ENCODE peak calls at places on chromosomes 6 and 20, in eight cellular contexts. M is GM23338, Z is progenitor cell of endocrine pancreas, U is heart left ventricle, J is neural progenitor cell, X is heart right ventricle, B is endothelial cell, Q is activated B cell treated with CpG ODN at 0.5 μM for 24 hours. L is an unnamed sample.

GRCh38 chr6:158642805-158643489 is 1.6 kb downstream of the DYNLT1 start:
- DNase-seq in U (no peak), Q (no peak), Z (no peak), J (no peak), B (no peak), X (no peak), M (no peak), L (no peak)

GRCh38 chr6:132011582-132011981 is 60.4 kb upstream of the CCN2 start:
- DNase-seq in Z (no peak), X (no peak), B (no peak), M (no peak), Q (no peak), U (no peak), J (no peak), L (no peak)

GRCh38 chr20:52031574-52032303 is 159.8 kb downstream of the ZFP64 start:
- DNase-seq in M (peak), U (no peak), Z (no peak), X (no peak), J (no peak), Q (no peak), B (no peak), L (no peak)

GRCh38 chr6:53671111-53671510 is 5.6 kb upstream of the KLHL31 start:
- DNase-seq in Q (no peak), Z (no peak), J (no peak), B (no peak), U (no peak), M (no peak), X (no peak), L (no peak)

GRCh38 chr6:83057705-83058321 is 7.8 kb downstream of the UBE3D start:
- DNase-seq in Q (no peak), U (no peak), J (peak), Z (peak), B (peak), X (peak), M (peak), L (no peak)

GRCh38 chr6:36962874-36963273 is 8.3 kb downstream of the PI16 start:
- DNase-seq in Q (peak), B (peak), X (peak), U (peak), M (peak), J (peak), Z (no peak), L (peak)

GRCh38 chr6:7975764-7976146 is 65.2 kb upstream of the TXNDC5 start:
- DNase-seq in M (no peak), U (peak), X (peak), Q (no peak), B (no peak), Z (no peak), J (no peak), L (no peak)

GRCh38 chr20:40641809-40642208 is 47.2 kb downstream of the MAFB start:
- DNase-seq in X (no peak), U (no peak), Z (no peak), J (no peak), B (no peak), Q (no peak), M (no peak), L (no peak)

GRCh38 chr6:166007349-166008263 is 160.0 kb downstream of the TBXT start:
- DNase-seq in J (peak), Q (no peak), M (no peak), X (peak), U (peak), B (no peak), Z (no peak), L (no peak)

GRCh38 chr20:64107736-64108457 is 532 bp upstream of the NPBWR2 start:
- DNase-seq in J (no peak), U (no peak), Q (peak), M (peak), Z (no peak), B (no peak), X (no peak), L (peak)

GRCh38 chr6:85494551-85495337 is 44.9 kb downstream of the NT5E start:
- DNase-seq in U (no peak), X (no peak), Z (no peak), M (no peak), Q (no peak), B (no peak), J (no peak), L (no peak)

GRCh38 chr6:2529217-2529719 is 221.5 kb downstream of the MYLK4 start:
- DNase-seq in Z (no peak), M (no peak), U (no peak), J (no peak), B (no peak), Q (no peak), X (no peak), L (no peak)

GRCh38 chr20:59560588-59561227 is 43.6 kb upstream of the PHACTR3 start:
- DNase-seq in Q (no peak), B (no peak), M (peak), U (no peak), X (no peak), J (peak), Z (no peak), L (no peak)

GRCh38 chr6:44064089-44064947 is 62.9 kb downstream of the MRPL14 start:
- DNase-seq in X (peak), M (no peak), Z (no peak), Q (no peak), U (peak), B (no peak), J (peak), L (peak)

GRCh38 chr6:111715321-111715720 is 109.6 kb upstream of the TRAF3IP2 start:
- DNase-seq in M (no peak), X (no peak), Z (no peak), J (no peak), Q (no peak), U (no peak), B (no peak), L (no peak)

GRCh38 chr20:24328901-24329300 is 140.5 kb upstream of the SYNDIG1 start:
- DNase-seq in M (no peak), B (no peak), Z (no peak), Q (no peak), X (no peak), U (no peak), J (no peak), L (no peak)

GRCh38 chr20:15227102-15227501 is 889.7 kb upstream of the FLRT3 start:
- DNase-seq in U (no peak), B (no peak), Q (no peak), J (no peak), M (no peak), X (no peak), Z (no peak), L (no peak)
- TF ChIP-seq CTCF in U (no peak), B (no peak), Q (no peak), J (no peak), M (no peak), X (no peak), Z (no peak), L (no peak)

GRCh38 chr20:57474816-57475215 is 50.1 kb downstream of the CTCFL start:
- DNase-seq in J (no peak), B (no peak), X (no peak), Q (peak), Z (no peak), M (no peak), U (no peak), L (no peak)

GRCh38 chr20:57471496-57472210 is 53.3 kb downstream of the CTCFL start:
- DNase-seq in B (no peak), J (no peak), U (no peak), X (no peak), Z (no peak), Q (no peak), M (no peak), L (no peak)

GRCh38 chr20:57475388-57476072 is 49.4 kb downstream of the CTCFL start:
- DNase-seq in M (no peak), J (no peak), B (no peak), Q (no peak), U (no peak), Z (no peak), X (no peak), L (no peak)

GRCh38 chr20:57474191-57474590 is 50.7 kb downstream of the CTCFL start:
- DNase-seq in X (no peak), B (no peak), J (no peak), Z (no peak), U (no peak), M (no peak), Q (no peak), L (no peak)

GRCh38 chr20:57473246-57474042 is 51.5 kb downstream of the CTCFL start:
- DNase-seq in B (no peak), Q (peak), U (no peak), Z (no peak), X (no peak), J (no peak), M (peak), L (peak)
- TF ChIP-seq CTCF in B (no peak), Q (no peak), U (no peak), Z (no peak), X (no peak), J (no peak), M (peak), L (peak)

DNA sequence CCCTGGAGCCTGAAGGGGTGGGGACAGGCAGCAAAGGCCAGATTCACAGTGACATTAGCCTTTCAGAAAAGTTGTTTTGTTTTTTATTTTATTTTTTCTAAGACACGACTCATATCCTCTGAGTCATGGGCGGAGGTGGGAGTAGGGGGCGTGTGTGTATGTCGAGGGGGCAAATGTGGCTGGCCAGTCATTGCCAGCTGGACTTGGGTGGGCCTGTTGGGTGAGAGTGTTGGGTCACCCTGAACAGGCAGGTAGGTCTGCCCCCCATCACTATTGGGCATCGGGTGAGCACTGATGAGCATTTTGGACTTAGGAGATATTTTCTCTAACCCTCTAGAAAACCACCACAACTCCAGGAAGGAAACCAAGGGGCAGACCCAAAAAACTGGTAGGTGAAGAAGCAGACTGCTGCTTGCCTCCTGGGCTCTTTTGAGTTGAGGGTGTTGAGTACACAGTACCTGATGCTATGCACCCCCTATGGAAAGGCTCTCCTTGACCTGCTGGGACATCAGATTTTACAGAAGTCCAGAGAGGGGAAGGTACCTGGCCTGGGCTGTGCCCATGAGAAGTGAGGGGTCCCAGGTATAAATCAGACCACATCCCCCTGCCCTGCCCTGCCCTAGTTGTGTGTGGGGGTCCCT is 5.6 kb downstream of the SMIM29 start:
- DNase-seq in Q (no peak), X (no peak), U (no peak), J (no peak), Z (no peak), B (no peak), M (no peak), L (no peak)
- TF ChIP-seq CTCF in Q (no peak), X (no peak), U (no peak), J (no peak), Z (no peak), B (no peak), M (no peak), L (no peak)

GRCh38 chr20:347640-348484 is 951 bp downstream of the NRSN2 start:
- DNase-seq in U (peak), J (peak), M (peak), Z (peak), X (peak), Q (peak), B (peak), L (no peak)
- TF ChIP-seq CTCF in U (no peak), J (no peak), M (no peak), Z (no peak), X (no peak), Q (no peak), B (no peak), L (no peak)

GRCh38 chr6:136037885-136038460 is 186.5 kb downstream of the PDE7B start:
- DNase-seq in B (no peak), J (no peak), Q (no peak), X (peak), Z (no peak), M (no peak), U (peak), L (no peak)
- TF ChIP-seq CTCF in B (no peak), J (no peak), Q (no peak), X (peak), Z (no peak), M (no peak), U (peak), L (no peak)

DNA sequence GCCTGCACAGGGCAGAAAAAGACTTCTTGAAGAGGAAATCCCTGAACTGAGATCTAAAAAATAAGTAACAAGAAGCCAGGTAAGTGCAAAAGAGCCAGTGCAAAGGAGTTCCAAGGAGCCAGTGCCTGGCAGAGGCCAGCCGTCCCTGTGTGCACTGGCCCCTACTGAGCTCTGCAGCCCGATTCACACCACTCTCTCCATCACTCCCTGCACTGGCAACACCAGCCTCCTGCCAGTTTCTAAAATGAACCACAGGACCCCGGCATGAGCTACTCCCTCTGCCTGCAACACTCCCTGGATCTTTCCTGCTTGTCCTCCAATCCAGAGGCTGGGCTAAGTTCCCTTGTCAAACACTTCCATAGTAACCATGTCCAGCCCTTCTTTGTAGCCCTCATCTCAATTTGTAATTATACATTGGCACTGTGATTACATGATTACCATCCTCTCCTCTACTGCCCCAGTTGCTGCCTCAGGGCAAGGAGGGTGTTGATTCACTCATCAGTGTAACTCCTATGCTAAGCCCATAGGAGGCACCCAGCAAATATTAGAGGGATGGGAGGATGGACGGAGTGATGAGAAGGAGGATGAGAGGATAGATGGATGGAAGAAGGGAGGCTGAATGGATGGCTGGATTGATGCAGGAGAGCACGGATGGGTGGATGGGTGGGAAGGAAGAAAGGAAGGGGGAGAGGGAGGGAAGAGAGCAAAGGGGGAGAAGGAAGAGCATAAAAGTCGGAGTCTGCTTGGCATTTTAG is 49.3 kb downstream of the SIRPA start:
- DNase-seq in X (no peak), Q (no peak), Z (no peak), M (peak), U (no peak), J (no peak), B (no peak), L (peak)
- TF ChIP-seq CTCF in X (no peak), Q (no peak), Z (no peak), M (peak), U (no peak), J (no peak), B (no peak), L (peak)

GRCh38 chr6:31070711-31071197 is 41.6 kb downstream of the C6orf15 start:
- DNase-seq in Z (no peak), X (peak), J (peak), M (peak), Q (no peak), B (peak), U (peak), L (no peak)
- TF ChIP-seq CTCF in Z (peak), X (peak), J (peak), M (peak), Q (no peak), B (no peak), U (peak), L (no peak)

GRCh38 chr6:46734867-46735719 is at the start of gene PLA2G7:
- DNase-seq in J (peak), M (peak), X (no peak), B (peak), U (no peak), Z (peak), Q (no peak), L (peak)
- TF ChIP-seq CTCF in J (no peak), M (no peak), X (no peak), B (no peak), U (no peak), Z (peak), Q (no peak), L (no peak)

GRCh38 chr6:168217216-168217879 is 102.2 kb downstream of the DACT2 start:
- DNase-seq in B (no peak), M (no peak), U (no peak), J (no peak), X (no peak), Q (no peak), Z (no peak), L (no peak)

GRCh38 chr6:168216741-168217140 is 102.8 kb downstream of the DACT2 start:
- DNase-seq in X (no peak), Z (no peak), U (no peak), J (peak), B (no peak), M (no peak), Q (no peak), L (no peak)

GRCh38 chr6:168216139-168216538 is 103.4 kb downstream of the DACT2 start:
- DNase-seq in Q (no peak), M (peak), B (no peak), Z (no peak), U (no peak), J (peak), X (no peak), L (no peak)

GRCh38 chr6:168214586-168215104 is 104.9 kb downstream of the DACT2 start:
- DNase-seq in B (no peak), Z (no peak), U (no peak), X (no peak), Q (no peak), J (no peak), M (no peak), L (no peak)

GRCh38 chr6:168215121-168215808 is 104.3 kb downstream of the DACT2 start:
- DNase-seq in B (no peak), U (no peak), M (no peak), Q (no peak), X (no peak), Z (no peak), J (no peak), L (no peak)
- TF ChIP-seq CTCF in B (no peak), U (no peak), M (no peak), Q (no peak), X (no peak), Z (no peak), J (no peak), L (no peak)